ENCODE peak calls at places on chromosomes 3 and 15, in five cellular contexts. F is NCI-H526, J is GDM1, E is NCI-H1092, B is ACHN. N is an unnamed sample.

GRCh38 chr3:138442433-138442832 is 8.0 kb downstream of the ESYT3 start:
- DNase-seq in F (no peak), J (no peak), E (no peak), B (peak), N (no peak)

GRCh38 chr3:155656466-155656865 is 88.4 kb downstream of the PLCH1 start:
- DNase-seq in F (no peak), J (no peak), E (no peak), B (no peak), N (no peak)

GRCh38 chr3:9316881-9317341 is 45.9 kb upstream of the THUMPD3 start:
- DNase-seq in F (no peak), J (no peak), E (no peak), B (peak), N (no peak)

GRCh38 chr3:153160451-153161137 is 1.4 kb upstream of the RAP2B start:
- DNase-seq in F (no peak), J (peak), E (no peak), B (peak), N (no peak)

GRCh38 chr15:101578443-101578894 is 73.7 kb downstream of the TM2D3 start:
- DNase-seq in F (peak), J (peak), E (no peak), B (no peak), N (no peak)

GRCh38 chr3:15633159-15633558 is 31.6 kb downstream of the BTD start:
- DNase-seq in F (peak), J (no peak), E (no peak), B (no peak), N (no peak)

GRCh38 chr3:123620338-123620737 is 35.5 kb upstream of the HACD2 start:
- DNase-seq in F (no peak), J (no peak), E (no peak), B (no peak), N (no peak)

GRCh38 chr3:36124118-36124796 is 256.0 kb upstream of the STAC start:
- DNase-seq in F (no peak), J (no peak), E (peak), B (peak), N (no peak)

GRCh38 chr3:188775412-188775811 is 396.4 kb upstream of the TPRG1 start:
- DNase-seq in F (no peak), J (no peak), E (no peak), B (no peak), N (no peak)

GRCh38 chr15:49844390-49844789 is 223.5 kb downstream of the DTWD1 start:
- DNase-seq in F (peak), J (no peak), E (no peak), B (no peak), N (no peak)

GRCh38 chr15:62068071-62068786 is 1.5 kb downstream of the C2CD4A start:
- DNase-seq in F (no peak), J (no peak), E (no peak), B (peak), N (no peak)

GRCh38 chr3:66823010-66823399 is 175.1 kb upstream of the KBTBD8 start:
- DNase-seq in F (no peak), J (no peak), E (no peak), B (no peak), N (no peak)

GRCh38 chr15:60787737-60788513 is 309.0 kb upstream of the ICE2 start:
- DNase-seq in F (no peak), J (no peak), E (no peak), B (no peak), N (no peak)

GRCh38 chr15:91142097-91142744 is 42.2 kb downstream of the SV2B start:
- DNase-seq in F (peak), J (peak), E (no peak), B (peak), N (peak)

GRCh38 chr3:9732753-9733115 is 1.2 kb downstream of the BRPF1 start:
- DNase-seq in F (no peak), J (no peak), E (no peak), B (no peak), N (no peak)

GRCh38 chr15:90552162-90552928 is 22.6 kb downstream of the CRTC3 start:
- DNase-seq in F (no peak), J (no peak), E (no peak), B (no peak), N (no peak)

GRCh38 chr3:111874177-111874820 is 15.2 kb downstream of the PHLDB2 start:
- DNase-seq in F (no peak), J (no peak), E (no peak), B (peak), N (no peak)

GRCh38 chr15:43763819-43764446 is 12.8 kb downstream of the ELL3 start:
- DNase-seq in F (no peak), J (no peak), E (no peak), B (no peak), N (no peak)